ENCODE peak calls at places on chromosomes 13 and 19, in four cellular contexts. O is HEK293T, B is HepG2, Z is K562. D is an unnamed sample.

GRCh38 chr13:67075239-67075638 is 154.9 kb downstream of the PCDH9 start:
- DNase-seq in Z (no peak), B (no peak), O (no peak), D (no peak)

GRCh38 chr13:47287291-47287751 is 390.5 kb upstream of the HTR2A start:
- DNase-seq in O (no peak), Z (no peak), B (no peak), D (no peak)

GRCh38 chr19:42121666-42122069 is 10.6 kb downstream of the POU2F2 start:
- DNase-seq in B (no peak), Z (no peak), O (no peak), D (peak)

GRCh38 chr19:53131732-53132131 is 978 bp downstream of the ZNF415 start:
- DNase-seq in Z (no peak), B (no peak), O (no peak), D (no peak)

GRCh38 chr19:37551123-37551993 is 43.2 kb downstream of the ZNF571 start:
- DNase-seq in B (no peak), Z (peak), O (no peak), D (no peak)

GRCh38 chr19:48713041-48713863 is 6.3 kb downstream of the MAMSTR start:
- DNase-seq in O (peak), B (no peak), Z (peak), D (no peak)

GRCh38 chr13:25167775-25168174 is 4.3 kb downstream of the AMER2 start:
- DNase-seq in O (no peak), Z (no peak), B (no peak), D (no peak)

GRCh38 chr19:58555369-58555885 is 522 bp upstream of the CHMP2A start:
- DNase-seq in O (no peak), B (no peak), Z (no peak), D (no peak)

GRCh38 chr13:30292325-30292724 is 15.0 kb downstream of the KATNAL1 start:
- DNase-seq in B (no peak), Z (no peak), O (no peak), D (no peak)

GRCh38 chr13:112968910-112969691 is at the start of gene MCF2L:
- DNase-seq in Z (peak), B (peak), O (peak), D (no peak)

GRCh38 chr19:55088543-55089265 is 13.0 kb downstream of the EPS8L1 start:
- DNase-seq in B (peak), O (peak), Z (peak), D (no peak)

GRCh38 chr13:100673831-100674362 is 698 bp downstream of the TMTC4 start:
- DNase-seq in B (peak), Z (peak), O (peak), D (no peak)

GRCh38 chr19:6475321-6476108 is 6.1 kb downstream of the DENND1C start:
- DNase-seq in Z (no peak), B (no peak), O (peak), D (no peak)

GRCh38 chr13:24280722-24281121 is 28.7 kb upstream of the C1QTNF9 start:
- DNase-seq in Z (no peak), O (no peak), B (no peak), D (peak)

GRCh38 chr13:58619396-58620113 is 988.0 kb downstream of the PCDH17 start:
- DNase-seq in B (no peak), Z (no peak), O (no peak), D (no peak)

GRCh38 chr19:33139165-33139564 is 7.3 kb downstream of the WDR88 start:
- DNase-seq in B (no peak), O (no peak), Z (no peak), D (no peak)

GRCh38 chr13:80382576-80382975 is 41.6 kb upstream of the SPRY2 start:
- DNase-seq in Z (no peak), B (no peak), O (no peak), D (no peak)

DNA sequence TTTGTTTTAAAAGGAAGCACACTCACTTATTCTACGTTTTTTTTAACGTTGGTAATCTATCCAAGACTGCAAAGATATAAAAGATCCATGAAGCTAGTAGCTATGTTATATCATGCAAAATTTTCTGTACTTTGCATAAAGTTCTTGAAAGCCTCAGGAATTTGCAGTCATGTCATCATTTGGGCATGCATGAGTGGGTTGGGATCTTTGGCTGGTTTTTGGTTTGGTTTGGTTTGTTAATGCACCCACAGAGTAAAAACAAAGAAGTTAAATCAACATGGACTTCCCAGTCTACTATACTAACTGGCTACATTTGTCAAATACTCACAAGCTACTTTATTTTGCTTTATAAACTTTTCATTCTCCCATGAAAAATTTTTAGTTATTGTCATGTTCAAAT is 26.1 kb downstream of the RXFP2 start:
- DNase-seq in B (no peak), Z (no peak), O (no peak), D (no peak)
- TF ChIP-seq TARDBP in B (no peak), Z (no peak), O (no peak), D (no peak)

DNA sequence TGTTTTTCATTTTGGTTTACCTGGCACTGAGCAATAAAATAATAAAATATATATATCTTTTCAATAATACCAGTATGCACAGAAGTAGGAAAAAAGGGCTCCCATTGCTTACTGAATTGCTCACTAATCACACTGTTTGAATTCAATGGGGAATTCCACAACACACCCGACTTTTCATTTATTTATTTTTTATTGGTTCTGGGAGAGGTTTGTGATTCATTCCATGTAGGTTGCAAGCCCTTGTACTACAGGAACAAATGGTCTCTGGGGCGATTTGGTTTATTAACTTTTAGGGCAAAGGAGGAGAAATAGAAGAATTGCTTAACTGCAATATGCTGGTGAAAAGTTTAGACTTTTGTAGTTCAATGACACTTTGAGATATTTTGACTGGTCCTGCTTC is 207.4 kb downstream of the DCT start:
- DNase-seq in O (no peak), B (no peak), Z (no peak), D (no peak)
- TF ChIP-seq TARDBP in O (no peak), B (no peak), Z (no peak), D (no peak)

DNA sequence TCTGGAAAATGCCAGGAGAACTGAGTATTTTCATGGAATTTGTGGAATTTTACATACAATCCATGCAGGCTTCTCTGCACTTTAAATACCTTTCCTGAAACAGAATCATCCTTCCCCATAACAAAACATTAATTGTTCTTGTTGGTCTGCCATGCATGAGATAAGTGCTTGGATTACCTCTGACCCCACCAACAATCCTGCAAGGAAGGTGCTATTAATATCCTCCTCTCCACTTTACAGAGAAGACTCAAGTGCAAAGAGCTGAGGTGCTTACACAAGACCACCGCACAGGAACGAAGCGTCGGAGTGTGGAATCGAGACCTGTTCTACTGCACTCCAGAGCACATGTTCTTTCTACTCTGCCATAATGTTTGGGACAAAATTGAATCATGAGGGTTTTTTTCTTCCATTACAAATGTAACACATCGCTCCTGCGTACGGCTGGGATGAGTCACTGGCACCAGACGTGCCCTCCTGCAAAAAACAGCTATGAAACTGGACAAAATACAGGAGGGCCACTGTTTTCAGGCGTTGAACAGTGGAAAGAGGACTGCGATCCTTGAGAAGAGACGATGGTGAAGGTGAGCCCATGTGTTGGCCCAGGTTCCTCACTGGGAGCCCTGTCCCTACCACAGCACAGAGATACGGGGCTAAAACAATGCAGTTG is 12.9 kb upstream of the LRRC4B start:
- DNase-seq in B (no peak), Z (no peak), O (no peak), D (no peak)
- TF ChIP-seq TARDBP in B (no peak), Z (no peak), O (no peak), D (no peak)

GRCh38 chr19:47378246-47378645 is 29.1 kb downstream of the DHX34 start:
- DNase-seq in O (no peak), B (no peak), Z (no peak), D (no peak)

GRCh38 chr19:47379398-47379938 is 30.4 kb downstream of the DHX34 start:
- DNase-seq in B (no peak), Z (no peak), O (no peak), D (no peak)

GRCh38 chr19:47381121-47381520 is 32.0 kb downstream of the DHX34 start:
- DNase-seq in O (no peak), Z (no peak), B (no peak), D (no peak)

GRCh38 chr19:47380559-47380958 is 31.4 kb downstream of the DHX34 start:
- DNase-seq in O (no peak), Z (no peak), B (no peak), D (no peak)

DNA sequence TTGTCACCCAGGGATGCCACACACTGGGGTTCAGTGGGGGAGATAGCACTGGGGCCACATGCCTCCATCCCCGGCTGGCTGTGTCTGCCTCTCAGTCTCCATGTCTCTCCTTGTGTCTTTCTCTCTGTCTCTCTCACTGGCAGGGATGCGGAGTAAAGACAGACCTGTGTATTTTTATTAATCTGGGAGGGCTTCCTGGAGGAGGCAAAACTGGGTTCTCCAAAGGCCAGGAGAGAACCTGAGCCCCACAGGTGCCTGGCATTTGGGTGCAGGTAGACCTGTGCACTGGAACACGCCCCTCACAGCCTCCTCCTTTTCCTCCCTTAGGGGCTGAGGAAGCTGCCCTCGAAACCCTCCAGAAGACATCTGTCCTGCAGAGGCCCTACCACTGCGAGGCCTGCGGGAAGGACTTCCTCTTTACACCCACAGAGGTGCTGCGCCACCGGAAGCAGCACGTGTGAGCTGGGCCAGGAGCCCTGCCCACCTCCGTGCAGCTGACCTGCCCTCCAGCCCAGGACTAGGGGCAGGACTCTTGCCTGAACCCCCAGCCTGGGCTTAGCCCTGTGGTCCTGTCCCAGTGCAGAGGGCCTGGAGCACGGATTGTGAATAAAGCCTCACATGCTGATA is 32.7 kb downstream of the DHX34 start:
- DNase-seq in Z (no peak), O (no peak), B (no peak), D (no peak)
- TF ChIP-seq TARDBP in Z (no peak), O (no peak), B (no peak), D (no peak)

GRCh38 chr19:1146418-1146711 is 27.7 kb downstream of the SBNO2 start:
- DNase-seq in Z (no peak), O (no peak), B (no peak), D (no peak)
- TF ChIP-seq TARDBP in Z (no peak), O (no peak), B (no peak), D (no peak)

GRCh38 chr19:45005787-45006186 is 4.5 kb downstream of the RELB start:
- DNase-seq in B (no peak), O (no peak), Z (no peak), D (no peak)

GRCh38 chr19:45003485-45003884 is 2.2 kb downstream of the RELB start:
- DNase-seq in O (no peak), Z (no peak), B (no peak), D (no peak)

GRCh38 chr19:44998025-44998424 is 3.2 kb upstream of the RELB start:
- DNase-seq in Z (no peak), O (no peak), B (no peak), D (no peak)

GRCh38 chr19:45001087-45001739 is at the start of gene RELB:
- DNase-seq in Z (peak), O (peak), B (peak), D (peak)
- TF ChIP-seq TARDBP in Z (no peak), O (no peak), B (no peak), D (no peak)

D was measured in GM12878.